ENCODE peak calls at places on chromosomes 13 and 19, in six cellular contexts. One of them, this sample, is unnamed. For H3K9me3, the result is how much of the 10 kb centered on the place peaks cover.

GRCh38 chr19:19274146-19274545 is 1.0 kb upstream of the TM6SF2 start:
- ATAC-seq in HCT116: no peak
- ATAC-seq in HepG2: no peak
- ATAC-seq in upper lobe of left lung: no peak
- ATAC-seq in GM12878: no peak
- ATAC-seq in K562: no peak
- ATAC-seq in this sample: no peak

GRCh38 chr19:38284422-38284821 is 19.6 kb upstream of the C19orf33 start:
- ATAC-seq in HCT116: no peak
- ATAC-seq in HepG2: no peak
- ATAC-seq in upper lobe of left lung: no peak
- ATAC-seq in GM12878: peak
- ATAC-seq in K562: no peak
- ATAC-seq in this sample: no peak

GRCh38 chr13:74322562-74322961 is 188.4 kb upstream of the KLF12 start:
- ATAC-seq in HCT116: no peak
- ATAC-seq in HepG2: no peak
- ATAC-seq in upper lobe of left lung: no peak
- ATAC-seq in GM12878: no peak
- ATAC-seq in K562: no peak
- ATAC-seq in this sample: no peak

GRCh38 chr13:66716502-66716901 is 513.6 kb downstream of the PCDH9 start:
- ATAC-seq in HCT116: no peak
- ATAC-seq in HepG2: no peak
- ATAC-seq in upper lobe of left lung: no peak
- ATAC-seq in GM12878: no peak
- ATAC-seq in K562: no peak
- ATAC-seq in this sample: no peak

GRCh38 chr13:33126909-33127607 is 110.8 kb downstream of the KL start:
- ATAC-seq in HCT116: no peak
- ATAC-seq in HepG2: no peak
- ATAC-seq in upper lobe of left lung: peak
- ATAC-seq in GM12878: no peak
- ATAC-seq in K562: peak
- ATAC-seq in this sample: no peak

GRCh38 chr13:73258396-73258795 is 199.6 kb downstream of the KLF5 start:
- ATAC-seq in HCT116: no peak
- ATAC-seq in HepG2: no peak
- ATAC-seq in upper lobe of left lung: no peak
- ATAC-seq in GM12878: no peak
- ATAC-seq in K562: no peak
- ATAC-seq in this sample: no peak

GRCh38 chr13:37598572-37598971 is at the start of gene POSTN:
- ATAC-seq in HCT116: no peak
- ATAC-seq in HepG2: no peak
- ATAC-seq in upper lobe of left lung: no peak
- ATAC-seq in GM12878: no peak
- ATAC-seq in K562: no peak
- ATAC-seq in this sample: no peak

GRCh38 chr19:1304197-1304924 is 18.7 kb downstream of the EFNA2 start:
- ATAC-seq in HCT116: peak
- ATAC-seq in HepG2: peak
- ATAC-seq in upper lobe of left lung: peak
- ATAC-seq in GM12878: no peak
- ATAC-seq in K562: peak
- ATAC-seq in this sample: no peak

GRCh38 chr13:40123962-40124647 is 468.6 kb downstream of the COG6 start:
- ATAC-seq in HCT116: no peak
- ATAC-seq in HepG2: no peak
- ATAC-seq in upper lobe of left lung: no peak
- ATAC-seq in GM12878: no peak
- ATAC-seq in K562: no peak
- ATAC-seq in this sample: no peak

GRCh38 chr19:13817018-13817614 is 21.9 kb downstream of the ZSWIM4 start:
- ATAC-seq in HCT116: peak
- ATAC-seq in HepG2: peak
- ATAC-seq in upper lobe of left lung: peak
- ATAC-seq in GM12878: peak
- ATAC-seq in K562: peak
- ATAC-seq in this sample: no peak

GRCh38 chr13:54975676-54976075 is 1947.1 kb downstream of the OLFM4 start:
- ATAC-seq in HCT116: no peak
- ATAC-seq in HepG2: no peak
- ATAC-seq in upper lobe of left lung: no peak
- ATAC-seq in GM12878: no peak
- ATAC-seq in K562: no peak
- ATAC-seq in this sample: no peak

DNA sequence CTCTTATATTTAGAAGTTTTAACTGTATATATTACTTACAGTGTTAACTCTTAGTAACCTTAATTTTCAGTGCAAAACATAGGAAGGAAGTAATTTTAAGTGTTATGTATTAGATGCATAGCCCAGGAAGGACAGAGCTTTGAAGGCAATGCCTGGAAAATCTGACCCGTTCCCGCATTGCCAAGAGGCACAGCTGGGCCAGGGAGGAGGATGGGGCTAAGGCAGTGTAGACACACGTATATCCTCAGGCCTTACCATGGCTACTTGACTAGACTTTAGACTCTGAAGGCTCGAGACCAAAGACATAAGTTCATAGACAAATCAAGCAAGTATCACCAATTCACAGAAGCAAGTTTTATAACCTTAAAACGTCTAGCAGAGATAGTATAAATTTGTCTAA is 1944.2 kb downstream of the OLFM4 start:
- ATAC-seq in HCT116: no peak
- ATAC-seq in HepG2: no peak
- ATAC-seq in upper lobe of left lung: no peak
- ATAC-seq in GM12878: no peak
- ATAC-seq in K562: no peak
- ATAC-seq in this sample: no peak
- TF ChIP-seq POLR2AphosphoS5 in HCT116: no peak
- TF ChIP-seq POLR2AphosphoS5 in HepG2: no peak
- TF ChIP-seq POLR2AphosphoS5 in upper lobe of left lung: no peak
- TF ChIP-seq POLR2AphosphoS5 in GM12878: no peak
- TF ChIP-seq POLR2AphosphoS5 in K562: no peak
- TF ChIP-seq POLR2AphosphoS5 in this sample: no peak

DNA sequence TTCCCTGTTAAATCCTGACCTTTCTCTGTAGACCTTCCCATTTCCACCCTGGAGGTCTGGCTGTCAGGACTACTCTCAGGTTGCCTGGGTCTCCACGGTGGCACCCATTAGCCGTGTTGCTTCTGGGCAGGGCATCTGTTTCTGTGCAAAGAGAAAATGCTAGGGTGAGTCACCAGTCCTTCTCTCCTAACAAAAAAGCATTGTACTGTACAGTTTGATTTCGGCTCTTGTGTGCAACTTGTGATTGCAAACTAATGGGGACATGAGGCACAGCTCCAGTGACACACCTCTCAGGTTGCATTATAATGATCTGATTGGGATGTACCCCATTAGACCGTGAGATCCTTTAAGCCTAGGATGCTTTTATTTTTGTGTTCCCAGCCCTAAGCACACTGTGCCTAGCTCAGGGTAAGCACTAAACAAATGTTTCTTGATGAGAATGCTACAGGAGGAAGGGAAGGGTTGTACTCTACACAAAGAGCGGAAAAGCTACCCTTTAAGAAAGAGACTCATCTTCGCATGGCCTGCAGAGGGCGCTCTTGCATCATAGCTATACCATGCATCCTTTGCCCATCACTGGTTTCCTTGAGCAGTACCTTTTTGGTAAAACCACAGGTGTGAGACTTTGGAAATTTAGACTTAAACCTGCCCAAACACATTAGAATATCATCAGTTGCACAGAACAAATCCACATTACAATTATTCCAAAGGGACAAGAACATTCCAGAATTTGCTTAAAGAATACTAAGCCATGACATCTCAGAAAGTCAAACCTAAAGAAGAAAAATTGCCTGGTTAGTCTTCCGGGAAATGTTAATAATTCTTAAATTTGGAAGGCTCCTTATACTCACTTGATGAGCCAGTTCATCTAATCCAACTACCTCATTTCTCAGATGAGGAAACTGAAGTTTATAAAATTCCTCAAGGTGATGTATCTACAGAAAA is 20.3 kb upstream of the TRIM13 start:
- ATAC-seq in HCT116: peak
- ATAC-seq in HepG2: peak
- ATAC-seq in upper lobe of left lung: peak
- ATAC-seq in GM12878: peak
- ATAC-seq in K562: peak
- ATAC-seq in this sample: peak
- TF ChIP-seq POLR2A in HCT116: no peak
- TF ChIP-seq POLR2A in HepG2: no peak
- TF ChIP-seq POLR2A in upper lobe of left lung: no peak
- TF ChIP-seq POLR2A in GM12878: no peak
- TF ChIP-seq POLR2A in K562: no peak
- TF ChIP-seq POLR2A in this sample: no peak

DNA sequence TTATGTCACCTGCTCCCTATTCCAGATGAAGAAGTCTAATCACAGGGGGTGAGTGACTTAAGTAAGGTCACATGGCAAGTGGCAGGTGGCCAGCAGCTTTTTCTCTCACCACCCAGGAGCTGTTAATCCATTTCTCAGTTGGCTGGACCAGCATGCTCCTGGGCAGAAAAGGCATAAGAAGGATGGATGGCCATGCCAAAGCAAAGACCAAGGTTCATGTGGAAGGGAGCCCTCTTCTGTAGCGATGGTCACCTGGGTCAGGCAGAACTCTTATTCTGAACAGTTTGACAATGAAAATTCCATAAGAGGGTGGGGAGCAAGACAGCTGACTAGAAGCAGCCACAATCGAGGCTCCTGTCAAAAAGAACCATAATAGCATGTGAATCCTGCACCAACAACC is 538.1 kb downstream of the SUCLA2 start:
- ATAC-seq in HCT116: no peak
- ATAC-seq in HepG2: no peak
- ATAC-seq in upper lobe of left lung: no peak
- ATAC-seq in GM12878: no peak
- ATAC-seq in K562: no peak
- ATAC-seq in this sample: no peak
- H3K9me3 ChIP-seq in HCT116: under half
- H3K9me3 ChIP-seq in HepG2: under half
- H3K9me3 ChIP-seq in upper lobe of left lung: under half
- H3K9me3 ChIP-seq in GM12878: under half
- H3K9me3 ChIP-seq in K562: under half
- H3K9me3 ChIP-seq in this sample: under half

DNA sequence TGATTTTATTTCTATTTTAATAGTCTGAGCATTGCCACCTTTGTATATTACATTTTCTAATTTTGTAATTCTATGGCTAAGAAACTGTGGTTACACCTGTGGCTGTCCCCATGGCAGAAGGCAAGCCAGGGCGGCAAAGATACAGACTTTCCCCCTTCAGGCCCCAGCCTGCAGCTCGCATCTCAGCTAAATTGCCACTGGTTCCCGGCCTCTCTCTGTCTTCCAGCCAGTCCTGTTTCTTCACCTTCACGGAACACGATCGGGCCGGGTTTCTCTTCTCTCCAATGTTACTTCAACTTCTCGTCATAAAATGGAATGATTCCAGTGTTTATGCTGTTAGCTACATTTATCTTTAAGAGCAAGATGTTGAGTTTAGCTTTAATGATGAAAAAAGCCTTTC is 124.5 kb upstream of the ZNF507 start:
- ATAC-seq in HCT116: no peak
- ATAC-seq in HepG2: no peak
- ATAC-seq in upper lobe of left lung: no peak
- ATAC-seq in GM12878: no peak
- ATAC-seq in K562: no peak
- ATAC-seq in this sample: no peak
- TF ChIP-seq POLR2AphosphoS5 in HCT116: no peak
- TF ChIP-seq POLR2AphosphoS5 in HepG2: no peak
- TF ChIP-seq POLR2AphosphoS5 in upper lobe of left lung: no peak
- TF ChIP-seq POLR2AphosphoS5 in GM12878: no peak
- TF ChIP-seq POLR2AphosphoS5 in K562: no peak
- TF ChIP-seq POLR2AphosphoS5 in this sample: no peak

DNA sequence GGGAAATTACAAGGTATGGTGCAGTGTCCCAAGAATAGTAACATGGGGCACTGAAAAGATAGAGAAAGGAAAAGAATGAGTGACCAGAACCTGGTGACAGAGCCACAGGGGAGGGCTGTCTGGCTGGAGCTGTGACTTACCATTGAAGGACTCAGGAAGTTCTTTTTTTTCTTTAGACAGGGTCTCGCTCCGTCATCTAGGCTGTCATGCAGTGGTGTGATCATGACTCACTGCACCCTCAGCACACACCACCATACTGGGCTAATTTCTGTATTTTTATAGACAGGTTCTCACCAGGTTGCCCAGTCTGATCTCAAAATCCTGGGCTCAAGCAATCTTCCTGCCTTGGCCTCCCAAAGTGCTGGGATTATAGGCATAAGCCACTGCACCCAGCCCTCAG is 8.8 kb upstream of the CPB2 start:
- ATAC-seq in HCT116: no peak
- ATAC-seq in HepG2: no peak
- ATAC-seq in upper lobe of left lung: peak
- ATAC-seq in GM12878: peak
- ATAC-seq in K562: peak
- ATAC-seq in this sample: no peak
- TF ChIP-seq POLR2A in HCT116: no peak
- TF ChIP-seq POLR2A in HepG2: no peak
- TF ChIP-seq POLR2A in upper lobe of left lung: no peak
- TF ChIP-seq POLR2A in GM12878: no peak
- TF ChIP-seq POLR2A in K562: no peak
- TF ChIP-seq POLR2A in this sample: no peak

DNA sequence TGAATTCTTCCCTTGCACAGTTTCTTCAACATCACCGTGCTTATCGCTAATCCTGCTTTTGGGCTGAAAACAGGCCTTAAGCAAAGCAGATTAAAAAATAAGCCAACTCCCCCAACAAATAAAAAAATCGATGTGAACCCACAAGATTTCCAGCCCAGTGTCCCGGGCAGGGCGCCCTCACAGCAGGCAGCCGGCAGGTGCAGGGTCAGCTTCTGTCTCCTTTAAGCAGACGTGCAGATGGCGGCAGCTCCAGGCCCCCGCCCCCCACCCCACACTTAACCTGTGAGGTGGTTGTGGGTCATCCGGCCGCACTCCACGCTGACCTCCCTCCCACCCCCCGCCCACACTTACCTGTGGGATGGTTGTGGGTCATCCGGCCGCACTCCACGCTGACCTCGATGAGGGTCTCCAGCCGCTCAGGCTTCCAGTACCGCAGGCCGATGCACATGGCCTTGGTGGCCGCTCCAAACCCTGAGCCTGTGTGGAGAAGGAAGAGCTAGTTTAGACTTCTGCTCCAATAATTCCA is 19.8 kb downstream of the ADPRHL1 start:
- ATAC-seq in HCT116: no peak
- ATAC-seq in HepG2: no peak
- ATAC-seq in upper lobe of left lung: no peak
- ATAC-seq in GM12878: no peak
- ATAC-seq in K562: no peak
- ATAC-seq in this sample: no peak
- H3K9me3 ChIP-seq in HCT116: under half
- H3K9me3 ChIP-seq in HepG2: under half
- H3K9me3 ChIP-seq in upper lobe of left lung: under half
- H3K9me3 ChIP-seq in GM12878: under half
- H3K9me3 ChIP-seq in K562: under half
- H3K9me3 ChIP-seq in this sample: under half

This sample was measured in gastroesophageal sphincter.